ENCODE peak calls at places on chromosomes 5 and 9, in eight cellular contexts. One of them, this sample, is unnamed.
A peak's percentile ranks its signal among the peaks of the same experiment; 100 is the strongest.

GRCh38 chr5:67543704-67544103 is 347.1 kb upstream of the CD180 start:
- DNase-seq in T-cell: no peak
- DNase-seq in erythroblast: no peak
- DNase-seq in AG08395: peak; percentile 43
- DNase-seq in fibroblast of lung: no peak
- DNase-seq in GM04504: peak; percentile 17
- DNase-seq in MCF 10A: no peak
- DNase-seq in HFFc6: no peak
- DNase-seq in this sample: no peak

GRCh38 chr5:62283856-62284255 is 22.1 kb upstream of the KIF2A start:
- DNase-seq in AG08395: no peak
- DNase-seq in HFFc6: no peak
- DNase-seq in GM04504: no peak
- DNase-seq in MCF 10A: peak; percentile 31
- DNase-seq in fibroblast of lung: no peak
- DNase-seq in erythroblast: no peak
- DNase-seq in T-cell: no peak
- DNase-seq in this sample: no peak

GRCh38 chr9:18707489-18708210 is 233.7 kb downstream of the ADAMTSL1 start:
- DNase-seq in GM04504: no peak
- DNase-seq in MCF 10A: no peak
- DNase-seq in T-cell: no peak
- DNase-seq in HFFc6: no peak
- DNase-seq in AG08395: no peak
- DNase-seq in fibroblast of lung: no peak
- DNase-seq in erythroblast: no peak
- DNase-seq in this sample: no peak

GRCh38 chr5:88659529-88660325 is 223.3 kb downstream of the MEF2C start:
- DNase-seq in HFFc6: no peak
- DNase-seq in MCF 10A: no peak
- DNase-seq in T-cell: no peak
- DNase-seq in AG08395: no peak
- DNase-seq in fibroblast of lung: peak; percentile 70
- DNase-seq in erythroblast: no peak
- DNase-seq in GM04504: no peak
- DNase-seq in this sample: no peak

GRCh38 chr9:82196658-82197057 is 208.1 kb downstream of the SPATA31D1 start:
- DNase-seq in fibroblast of lung: no peak
- DNase-seq in MCF 10A: no peak
- DNase-seq in GM04504: no peak
- DNase-seq in T-cell: no peak
- DNase-seq in AG08395: no peak
- DNase-seq in HFFc6: no peak
- DNase-seq in erythroblast: no peak
- DNase-seq in this sample: no peak

GRCh38 chr5:173341911-173342535 is 13.8 kb upstream of the STC2 start:
- DNase-seq in fibroblast of lung: no peak
- DNase-seq in GM04504: peak; percentile 62
- DNase-seq in erythroblast: no peak
- DNase-seq in T-cell: no peak
- DNase-seq in MCF 10A: no peak
- DNase-seq in AG08395: peak; percentile 50
- DNase-seq in HFFc6: no peak
- DNase-seq in this sample: no peak

GRCh38 chr5:15365040-15365439 is 134.9 kb upstream of the FBXL7 start:
- DNase-seq in fibroblast of lung: no peak
- DNase-seq in MCF 10A: peak; percentile 8
- DNase-seq in HFFc6: no peak
- DNase-seq in AG08395: no peak
- DNase-seq in T-cell: no peak
- DNase-seq in erythroblast: no peak
- DNase-seq in GM04504: no peak
- DNase-seq in this sample: no peak

GRCh38 chr5:68460147-68460760 is 244.7 kb downstream of the PIK3R1 start:
- DNase-seq in GM04504: no peak
- DNase-seq in HFFc6: peak; percentile 62
- DNase-seq in T-cell: peak; percentile 41
- DNase-seq in erythroblast: peak; percentile 86
- DNase-seq in fibroblast of lung: peak; percentile 59
- DNase-seq in AG08395: peak; percentile 44
- DNase-seq in MCF 10A: peak; percentile 67
- DNase-seq in this sample: no peak

GRCh38 chr9:99601506-99601905 is 220.2 kb upstream of the NR4A3 start:
- DNase-seq in AG08395: no peak
- DNase-seq in MCF 10A: peak; percentile 28
- DNase-seq in GM04504: no peak
- DNase-seq in erythroblast: no peak
- DNase-seq in T-cell: no peak
- DNase-seq in HFFc6: no peak
- DNase-seq in fibroblast of lung: no peak
- DNase-seq in this sample: no peak

GRCh38 chr5:112706446-112707016 is 31.2 kb upstream of the APC start:
- DNase-seq in GM04504: no peak
- DNase-seq in erythroblast: peak; percentile 21
- DNase-seq in AG08395: no peak
- DNase-seq in T-cell: no peak
- DNase-seq in MCF 10A: no peak
- DNase-seq in HFFc6: no peak
- DNase-seq in fibroblast of lung: no peak
- DNase-seq in this sample: no peak

GRCh38 chr9:29691758-29692407 is 2118.6 kb upstream of the C9orf72 start:
- DNase-seq in MCF 10A: peak; percentile 73
- DNase-seq in erythroblast: peak; percentile 18
- DNase-seq in T-cell: no peak
- DNase-seq in fibroblast of lung: peak; percentile 2
- DNase-seq in GM04504: no peak
- DNase-seq in HFFc6: peak; percentile 3
- DNase-seq in AG08395: no peak
- DNase-seq in this sample: no peak

GRCh38 chr5:100890514-100891008 is 12.5 kb downstream of the ST8SIA4 start:
- DNase-seq in MCF 10A: peak; percentile 37
- DNase-seq in T-cell: no peak
- DNase-seq in fibroblast of lung: peak; percentile 19
- DNase-seq in HFFc6: no peak
- DNase-seq in GM04504: no peak
- DNase-seq in erythroblast: peak; percentile 34
- DNase-seq in AG08395: no peak
- DNase-seq in this sample: no peak

GRCh38 chr5:147223343-147223742 is 11.5 kb upstream of the STK32A start:
- DNase-seq in erythroblast: peak; percentile 11
- DNase-seq in MCF 10A: peak; percentile 29
- DNase-seq in T-cell: no peak
- DNase-seq in GM04504: no peak
- DNase-seq in HFFc6: no peak
- DNase-seq in fibroblast of lung: peak; percentile 68
- DNase-seq in AG08395: no peak
- DNase-seq in this sample: no peak

GRCh38 chr5:142320851-142321560 is 3.8 kb downstream of the SPRY4 start:
- DNase-seq in MCF 10A: peak; percentile 36
- DNase-seq in GM04504: no peak
- DNase-seq in fibroblast of lung: peak; percentile 40
- DNase-seq in erythroblast: no peak
- DNase-seq in AG08395: no peak
- DNase-seq in HFFc6: no peak
- DNase-seq in T-cell: no peak
- DNase-seq in this sample: no peak

GRCh38 chr5:3297852-3298251 is 297.8 kb upstream of the IRX1 start:
- DNase-seq in T-cell: no peak
- DNase-seq in HFFc6: no peak
- DNase-seq in fibroblast of lung: no peak
- DNase-seq in MCF 10A: no peak
- DNase-seq in GM04504: no peak
- DNase-seq in AG08395: no peak
- DNase-seq in erythroblast: no peak
- DNase-seq in this sample: no peak